ENCODE peak calls at places on chromosomes 2 and 18, in five cellular contexts. One of them, this sample, is unnamed.

GRCh38 chr2:102082591-102083586 is 59.7 kb upstream of the IL1R1 start:
- DNase-seq in tibial artery: peak
- DNase-seq in HepG2: peak
- DNase-seq in psoas muscle: no peak
- DNase-seq in CD14-positive monocyte: peak
- DNase-seq in this sample: peak

GRCh38 chr2:236776695-236777251 is 207.1 kb downstream of the ACKR3 start:
- DNase-seq in CD14-positive monocyte: no peak
- DNase-seq in HepG2: no peak
- DNase-seq in tibial artery: peak
- DNase-seq in psoas muscle: no peak
- DNase-seq in this sample: no peak

GRCh38 chr2:142112648-142113278 is 18.1 kb downstream of the LRP1B start:
- DNase-seq in CD14-positive monocyte: no peak
- DNase-seq in tibial artery: no peak
- DNase-seq in HepG2: no peak
- DNase-seq in psoas muscle: no peak
- DNase-seq in this sample: no peak

GRCh38 chr2:101124061-101124460 is 27.1 kb downstream of the TBC1D8 start:
- DNase-seq in tibial artery: no peak
- DNase-seq in psoas muscle: no peak
- DNase-seq in HepG2: peak
- DNase-seq in CD14-positive monocyte: no peak
- DNase-seq in this sample: no peak

GRCh38 chr2:102001767-102002142 is 10.0 kb downstream of the IL1R2 start:
- DNase-seq in HepG2: no peak
- DNase-seq in psoas muscle: no peak
- DNase-seq in CD14-positive monocyte: no peak
- DNase-seq in tibial artery: no peak
- DNase-seq in this sample: no peak

GRCh38 chr2:86025229-86025820 is 80.4 kb downstream of the POLR1A start:
- DNase-seq in CD14-positive monocyte: no peak
- DNase-seq in tibial artery: peak
- DNase-seq in HepG2: no peak
- DNase-seq in psoas muscle: no peak
- DNase-seq in this sample: no peak

GRCh38 chr2:28452534-28453081 is 43.3 kb upstream of the PLB1 start:
- DNase-seq in HepG2: peak
- DNase-seq in psoas muscle: peak
- DNase-seq in CD14-positive monocyte: peak
- DNase-seq in tibial artery: peak
- DNase-seq in this sample: peak

GRCh38 chr18:30987479-30988241 is 54.9 kb downstream of the DSC3 start:
- DNase-seq in HepG2: no peak
- DNase-seq in psoas muscle: no peak
- DNase-seq in tibial artery: no peak
- DNase-seq in CD14-positive monocyte: no peak
- DNase-seq in this sample: peak

GRCh38 chr18:51074605-51075004 is 44.6 kb downstream of the SMAD4 start:
- DNase-seq in CD14-positive monocyte: no peak
- DNase-seq in HepG2: no peak
- DNase-seq in tibial artery: no peak
- DNase-seq in psoas muscle: no peak
- DNase-seq in this sample: no peak

GRCh38 chr2:134411279-134411827 is 157.5 kb downstream of the MGAT5 start:
- DNase-seq in psoas muscle: no peak
- DNase-seq in tibial artery: no peak
- DNase-seq in CD14-positive monocyte: no peak
- DNase-seq in HepG2: no peak
- DNase-seq in this sample: no peak

GRCh38 chr2:150388289-150388625 is 99.2 kb downstream of the RND3 start:
- DNase-seq in tibial artery: no peak
- DNase-seq in psoas muscle: no peak
- DNase-seq in CD14-positive monocyte: no peak
- DNase-seq in HepG2: no peak
- DNase-seq in this sample: no peak

GRCh38 chr2:3044587-3045317 is 332.9 kb downstream of the EIPR1 start:
- DNase-seq in psoas muscle: no peak
- DNase-seq in HepG2: peak
- DNase-seq in CD14-positive monocyte: no peak
- DNase-seq in tibial artery: no peak
- DNase-seq in this sample: no peak

GRCh38 chr2:11676640-11677039 is 6.6 kb upstream of the NTSR2 start:
- DNase-seq in CD14-positive monocyte: no peak
- DNase-seq in tibial artery: no peak
- DNase-seq in psoas muscle: no peak
- DNase-seq in HepG2: no peak
- DNase-seq in this sample: no peak

GRCh38 chr2:57399061-57399460 is 647.5 kb upstream of the VRK2 start:
- DNase-seq in HepG2: no peak
- DNase-seq in tibial artery: no peak
- DNase-seq in psoas muscle: no peak
- DNase-seq in CD14-positive monocyte: no peak
- DNase-seq in this sample: no peak

GRCh38 chr2:46014911-46015654 is 282.1 kb upstream of the EPAS1 start:
- DNase-seq in CD14-positive monocyte: no peak
- DNase-seq in tibial artery: no peak
- DNase-seq in HepG2: no peak
- DNase-seq in psoas muscle: no peak
- DNase-seq in this sample: no peak

GRCh38 chr2:183291436-183291835 is 167.2 kb downstream of the NUP35 start:
- DNase-seq in psoas muscle: no peak
- DNase-seq in HepG2: no peak
- DNase-seq in tibial artery: no peak
- DNase-seq in CD14-positive monocyte: no peak
- DNase-seq in this sample: no peak

GRCh38 chr18:70705831-70706416 is 417.1 kb downstream of the SOCS6 start:
- DNase-seq in HepG2: no peak
- DNase-seq in tibial artery: no peak
- DNase-seq in CD14-positive monocyte: no peak
- DNase-seq in psoas muscle: no peak
- DNase-seq in this sample: no peak

GRCh38 chr2:43458002-43458628 is 137.7 kb downstream of the THADA start:
- DNase-seq in CD14-positive monocyte: no peak
- DNase-seq in HepG2: no peak
- DNase-seq in psoas muscle: no peak
- DNase-seq in tibial artery: no peak
- DNase-seq in this sample: no peak

GRCh38 chr2:223668302-223668998 is 66.3 kb upstream of the SCG2 start:
- DNase-seq in tibial artery: no peak
- DNase-seq in HepG2: no peak
- DNase-seq in psoas muscle: no peak
- DNase-seq in CD14-positive monocyte: no peak
- DNase-seq in this sample: no peak

GRCh38 chr18:26071725-26072124 is 18.7 kb downstream of the SS18 start:
- DNase-seq in CD14-positive monocyte: no peak
- DNase-seq in psoas muscle: no peak
- DNase-seq in tibial artery: no peak
- DNase-seq in HepG2: no peak
- DNase-seq in this sample: no peak

GRCh38 chr18:26073742-26074141 is 16.7 kb downstream of the SS18 start:
- DNase-seq in HepG2: no peak
- DNase-seq in CD14-positive monocyte: no peak
- DNase-seq in psoas muscle: no peak
- DNase-seq in tibial artery: no peak
- DNase-seq in this sample: no peak

GRCh38 chr18:26074256-26074655 is 16.2 kb downstream of the SS18 start:
- DNase-seq in psoas muscle: no peak
- DNase-seq in HepG2: no peak
- DNase-seq in tibial artery: no peak
- DNase-seq in CD14-positive monocyte: no peak
- DNase-seq in this sample: no peak

GRCh38 chr18:26071020-26071419 is 19.4 kb downstream of the SS18 start:
- DNase-seq in HepG2: no peak
- DNase-seq in tibial artery: no peak
- DNase-seq in CD14-positive monocyte: no peak
- DNase-seq in psoas muscle: no peak
- DNase-seq in this sample: no peak
- TF ChIP-seq CTCF in HepG2: no peak
- TF ChIP-seq CTCF in tibial artery: no peak
- TF ChIP-seq CTCF in CD14-positive monocyte: no peak
- TF ChIP-seq CTCF in psoas muscle: no peak
- TF ChIP-seq CTCF in this sample: no peak

GRCh38 chr18:36050479-36050878 is 16.9 kb downstream of the RPRD1A start:
- DNase-seq in CD14-positive monocyte: no peak
- DNase-seq in tibial artery: no peak
- DNase-seq in HepG2: no peak
- DNase-seq in psoas muscle: no peak
- DNase-seq in this sample: no peak
- TF ChIP-seq CTCF in CD14-positive monocyte: no peak
- TF ChIP-seq CTCF in tibial artery: no peak
- TF ChIP-seq CTCF in HepG2: no peak
- TF ChIP-seq CTCF in psoas muscle: no peak
- TF ChIP-seq CTCF in this sample: no peak

GRCh38 chr2:60295591-60295962 is 257.9 kb downstream of the BCL11A start:
- DNase-seq in CD14-positive monocyte: no peak
- DNase-seq in psoas muscle: no peak
- DNase-seq in HepG2: no peak
- DNase-seq in tibial artery: no peak
- DNase-seq in this sample: no peak
- TF ChIP-seq CTCF in CD14-positive monocyte: no peak
- TF ChIP-seq CTCF in psoas muscle: no peak
- TF ChIP-seq CTCF in HepG2: no peak
- TF ChIP-seq CTCF in tibial artery: no peak
- TF ChIP-seq CTCF in this sample: no peak

DNA sequence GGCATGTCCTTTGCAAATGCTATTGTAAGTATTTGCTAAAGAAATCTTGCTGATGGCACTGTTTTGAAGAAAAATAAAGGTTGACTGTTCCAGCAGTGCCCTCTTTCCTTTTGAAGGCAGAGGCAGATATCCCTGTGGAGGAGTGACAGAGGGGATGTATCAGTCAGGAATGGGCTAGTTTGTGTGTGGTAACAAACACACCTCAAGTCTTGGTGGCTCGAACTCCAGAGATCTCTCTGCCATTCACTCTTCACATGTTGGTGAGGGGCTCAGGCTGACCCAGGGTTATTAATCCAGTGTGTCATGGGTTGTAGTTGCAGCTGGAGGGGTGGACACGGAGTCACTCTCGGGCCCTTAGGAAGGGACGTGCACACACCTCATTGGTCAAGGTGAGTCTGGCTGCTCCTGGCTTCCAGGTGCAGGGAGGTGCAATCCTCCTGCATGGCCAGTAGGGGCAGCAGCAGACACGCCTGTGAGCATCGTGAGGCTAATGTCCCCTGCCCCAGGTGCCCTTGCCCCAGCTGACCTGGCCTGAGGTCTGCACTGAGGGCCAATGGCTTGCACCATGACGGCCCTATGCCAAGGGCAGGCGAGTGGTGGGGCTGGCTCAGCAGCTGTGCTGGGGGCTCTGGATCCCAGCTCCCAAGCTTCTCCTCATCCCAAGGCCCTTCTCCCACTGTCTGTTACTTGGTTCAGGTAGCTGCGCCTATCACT is 146.5 kb downstream of the ASB1 start:
- DNase-seq in HepG2: peak
- DNase-seq in CD14-positive monocyte: no peak
- DNase-seq in tibial artery: peak
- DNase-seq in psoas muscle: no peak
- DNase-seq in this sample: no peak
- TF ChIP-seq CTCF in HepG2: peak
- TF ChIP-seq CTCF in CD14-positive monocyte: peak
- TF ChIP-seq CTCF in tibial artery: no peak
- TF ChIP-seq CTCF in psoas muscle: peak
- TF ChIP-seq CTCF in this sample: peak

GRCh38 chr2:218582085-218582484 is 13.4 kb downstream of the CNOT9 start:
- DNase-seq in tibial artery: no peak
- DNase-seq in CD14-positive monocyte: no peak
- DNase-seq in psoas muscle: no peak
- DNase-seq in HepG2: no peak
- DNase-seq in this sample: no peak

GRCh38 chr2:218578272-218578877 is 9.7 kb downstream of the CNOT9 start:
- DNase-seq in tibial artery: no peak
- DNase-seq in HepG2: no peak
- DNase-seq in psoas muscle: no peak
- DNase-seq in CD14-positive monocyte: no peak
- DNase-seq in this sample: no peak

GRCh38 chr2:218585541-218585940 is 16.9 kb downstream of the CNOT9 start:
- DNase-seq in CD14-positive monocyte: no peak
- DNase-seq in tibial artery: no peak
- DNase-seq in HepG2: no peak
- DNase-seq in psoas muscle: no peak
- DNase-seq in this sample: no peak

DNA sequence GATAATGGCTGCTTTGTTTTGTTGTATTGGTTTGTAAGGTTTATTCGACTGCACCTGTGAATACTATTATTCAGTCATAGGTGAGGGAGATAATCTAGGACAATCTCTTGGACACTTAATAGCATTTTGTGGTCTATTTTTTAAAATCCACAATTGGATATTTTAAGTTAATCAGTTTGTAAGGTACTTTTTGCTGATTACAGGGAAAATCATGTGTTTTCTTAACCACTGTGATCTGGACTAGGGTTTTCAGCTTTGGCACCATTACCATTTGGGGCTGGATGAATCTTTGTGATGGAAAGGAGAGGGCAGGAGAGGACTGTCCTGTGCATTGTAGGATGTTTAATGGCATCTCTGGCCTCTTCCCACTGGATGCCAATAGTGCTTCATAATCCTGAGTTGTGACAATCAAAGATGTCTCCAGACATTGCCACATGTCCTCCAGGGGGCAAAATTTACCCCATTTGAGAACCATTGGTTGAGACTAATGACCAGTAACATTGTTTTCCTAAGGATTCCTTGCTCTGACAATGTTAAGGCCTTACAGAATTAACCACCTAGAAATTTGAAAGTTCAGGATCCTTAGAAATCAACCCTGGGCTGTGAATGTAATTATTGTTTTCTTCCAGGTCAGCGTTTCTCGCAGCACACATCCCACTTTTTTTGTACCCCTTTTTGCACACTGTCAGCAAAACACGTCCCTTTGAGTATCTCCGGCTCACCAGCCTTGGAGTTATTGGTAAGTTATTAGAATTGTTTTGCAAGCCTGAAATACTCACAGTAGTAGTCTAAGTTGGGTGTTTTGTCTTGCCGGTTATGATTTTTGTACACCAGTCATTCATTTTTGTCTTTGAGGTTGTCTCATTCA is 15.6 kb downstream of the CNOT9 start:
- DNase-seq in tibial artery: no peak
- DNase-seq in CD14-positive monocyte: no peak
- DNase-seq in psoas muscle: no peak
- DNase-seq in HepG2: no peak
- DNase-seq in this sample: no peak
- TF ChIP-seq CTCF in tibial artery: no peak
- TF ChIP-seq CTCF in CD14-positive monocyte: no peak
- TF ChIP-seq CTCF in psoas muscle: no peak
- TF ChIP-seq CTCF in HepG2: peak
- TF ChIP-seq CTCF in this sample: no peak

GRCh38 chr2:84302513-84303412 is 156.3 kb downstream of the SUCLG1 start:
- DNase-seq in psoas muscle: no peak
- DNase-seq in HepG2: peak
- DNase-seq in CD14-positive monocyte: no peak
- DNase-seq in tibial artery: no peak
- DNase-seq in this sample: no peak
- TF ChIP-seq CTCF in psoas muscle: peak
- TF ChIP-seq CTCF in HepG2: peak
- TF ChIP-seq CTCF in CD14-positive monocyte: peak
- TF ChIP-seq CTCF in tibial artery: peak
- TF ChIP-seq CTCF in this sample: peak

GRCh38 chr18:44901283-44901682 is 220.6 kb downstream of the SETBP1 start:
- DNase-seq in HepG2: no peak
- DNase-seq in CD14-positive monocyte: no peak
- DNase-seq in psoas muscle: no peak
- DNase-seq in tibial artery: no peak
- DNase-seq in this sample: peak
- TF ChIP-seq CTCF in HepG2: no peak
- TF ChIP-seq CTCF in CD14-positive monocyte: no peak
- TF ChIP-seq CTCF in psoas muscle: peak
- TF ChIP-seq CTCF in tibial artery: no peak
- TF ChIP-seq CTCF in this sample: no peak

This sample was measured in mucosa of descending colon.